ENCODE peak calls at places on chromosome 20, in ten cellular contexts. Q, J, E, O, C, L, F, S, U and Y are unnamed samples.

GRCh38 chr20:31602779-31603441 is 2.2 kb upstream of the ID1 start:
- DNase-seq in L (no peak), F (no peak), U (no peak), O (peak; percentile 65), J (no peak), E (no peak), Q (no peak), S (peak; percentile 93), C (peak; percentile 88), Y (peak; percentile 85)

GRCh38 chr20:50070361-50070760 is 42.6 kb downstream of the UBE2V1 start:
- DNase-seq in C (no peak), E (no peak), F (no peak), S (peak; percentile 24), Q (no peak), L (no peak), J (no peak), O (no peak), U (no peak), Y (no peak)

GRCh38 chr20:64247312-64247627 is 8.3 kb upstream of the PCMTD2 start:
- DNase-seq in L (no peak), Q (peak; percentile 8), U (no peak), S (no peak), E (no peak), C (no peak), O (no peak), F (no peak), J (no peak), Y (no peak)

GRCh38 chr20:53643031-53643832 is 49.6 kb upstream of the ZNF217 start:
- DNase-seq in O (peak; percentile 73), C (peak; percentile 91), Q (peak; percentile 67), F (no peak), E (no peak), L (no peak), S (peak; percentile 93), J (peak; percentile 67), U (peak; percentile 59), Y (peak; percentile 94)

GRCh38 chr20:47287609-47288144 is 68.8 kb downstream of the ZMYND8 start:
- DNase-seq in L (no peak), S (no peak), Q (no peak), C (no peak), O (no peak), J (no peak), U (no peak), F (no peak), E (no peak), Y (no peak)

GRCh38 chr20:17481661-17482060 is 49.5 kb downstream of the BFSP1 start:
- DNase-seq in U (no peak), S (no peak), F (no peak), Q (no peak), E (no peak), J (no peak), L (no peak), O (no peak), C (no peak), Y (no peak)

GRCh38 chr20:62025394-62025793 is 40.3 kb downstream of the TAF4 start:
- DNase-seq in U (no peak), L (no peak), J (no peak), O (no peak), F (no peak), C (no peak), S (no peak), E (no peak), Q (no peak), Y (no peak)

GRCh38 chr20:54228841-54229240 is 21.0 kb downstream of the PFDN4 start:
- DNase-seq in U (no peak), L (no peak), O (no peak), C (peak; percentile 68), J (no peak), Q (peak; percentile 23), S (no peak), E (no peak), F (no peak), Y (peak; percentile 76)

GRCh38 chr20:48157970-48158369 is 372.7 kb upstream of the SULF2 start:
- DNase-seq in U (no peak), S (no peak), F (no peak), J (no peak), L (no peak), O (peak; percentile 42), E (no peak), C (peak; percentile 10), Q (peak; percentile 17), Y (peak; percentile 24)

GRCh38 chr20:9590189-9590588 is 75.8 kb downstream of the LAMP5 start:
- DNase-seq in Q (no peak), J (no peak), E (no peak), U (no peak), C (peak; percentile 93), F (no peak), L (no peak), O (no peak), S (peak; percentile 35), Y (peak; percentile 59)

GRCh38 chr20:2101057-2101934 is at the start of gene STK35:
- DNase-seq in L (no peak), J (peak; percentile 88), Q (peak; percentile 92), O (no peak), E (peak; percentile 87), U (no peak), F (peak; percentile 80), C (peak; percentile 38), S (peak; percentile 87), Y (no peak)

GRCh38 chr20:59413326-59413865 is 113.0 kb downstream of the EDN3 start:
- DNase-seq in Q (no peak), S (no peak), C (no peak), L (no peak), J (no peak), F (no peak), U (no peak), E (peak; percentile 55), O (no peak), Y (no peak)
- H3K4me3 ChIP-seq in Q (no peak overlapping the region), S (no peak overlapping the region), C (no peak overlapping the region), L (no peak overlapping the region), J (no peak overlapping the region), F (no peak overlapping the region), U (no peak overlapping the region), E (no peak overlapping the region), O (no peak overlapping the region), Y (no peak overlapping the region)

GRCh38 chr20:33177866-33178265 is 9.9 kb downstream of the BPIFA2 start:
- DNase-seq in J (no peak), U (no peak), S (no peak), L (no peak), Q (no peak), E (no peak), C (no peak), O (no peak), F (no peak), Y (no peak)

GRCh38 chr20:33180169-33180568 is 12.2 kb downstream of the BPIFA2 start:
- DNase-seq in Q (no peak), E (no peak), U (no peak), F (no peak), O (no peak), S (no peak), L (no peak), C (no peak), J (no peak), Y (no peak)

GRCh38 chr20:33178726-33179125 is 10.8 kb downstream of the BPIFA2 start:
- DNase-seq in O (peak; percentile 77), Q (no peak), U (no peak), E (no peak), F (no peak), J (no peak), L (no peak), C (peak; percentile 13), S (no peak), Y (no peak)

GRCh38 chr20:33183292-33183691 is 15.3 kb downstream of the BPIFA2 start:
- DNase-seq in Q (no peak), S (no peak), U (no peak), J (no peak), O (no peak), C (no peak), L (no peak), E (no peak), F (no peak), Y (no peak)

GRCh38 chr20:33181482-33182093 is 13.6 kb downstream of the BPIFA2 start:
- DNase-seq in J (no peak), U (no peak), E (no peak), F (peak; percentile 61), L (no peak), S (no peak), Q (no peak), C (no peak), O (no peak), Y (no peak)
- TF ChIP-seq CTCF in J (no peak), U (no peak), E (no peak), F (peak; percentile 53), L (no peak), S (no peak), Q (no peak), C (no peak), O (no peak), Y (no peak)

GRCh38 chr20:51096571-51097267 is 73.8 kb upstream of the KCNG1 start:
- DNase-seq in J (no peak), O (no peak), Q (no peak), U (no peak), E (no peak), C (no peak), S (no peak), F (no peak), L (no peak), Y (no peak)

GRCh38 chr20:51095755-51096509 is 73.0 kb upstream of the KCNG1 start:
- DNase-seq in C (no peak), O (no peak), F (no peak), S (no peak), L (no peak), J (no peak), E (no peak), Q (no peak), U (no peak), Y (no peak)

GRCh38 chr20:51092238-51092822 is 69.4 kb upstream of the KCNG1 start:
- DNase-seq in E (no peak), F (no peak), S (no peak), C (no peak), O (no peak), L (no peak), J (no peak), U (no peak), Q (no peak), Y (no peak)

GRCh38 chr20:51093240-51093763 is 70.4 kb upstream of the KCNG1 start:
- DNase-seq in Q (no peak), J (no peak), S (no peak), F (no peak), U (no peak), L (no peak), E (no peak), O (no peak), C (no peak), Y (no peak)

DNA sequence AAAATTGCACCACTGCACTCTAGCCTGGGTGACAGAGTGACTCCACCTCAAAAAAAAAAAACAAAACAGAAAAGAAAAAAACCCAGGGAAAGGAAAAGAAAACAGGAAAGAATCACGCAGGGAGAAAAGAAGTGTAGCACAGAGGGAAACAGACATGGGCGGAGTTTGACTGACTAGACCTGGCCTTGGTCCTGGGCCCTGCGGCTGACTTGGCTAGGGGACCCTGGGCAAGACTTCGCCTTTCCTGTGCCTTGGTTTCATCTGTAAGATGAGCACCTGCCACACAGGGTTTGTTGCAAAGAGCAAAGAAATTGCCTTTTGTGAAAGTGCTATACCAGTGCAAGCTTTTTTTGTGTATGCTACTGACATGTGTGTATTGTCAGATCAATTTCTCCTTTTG is 71.3 kb upstream of the KCNG1 start:
- DNase-seq in U (no peak), E (no peak), L (no peak), J (no peak), S (no peak), F (no peak), Q (no peak), O (no peak), C (no peak), Y (no peak)
- H3K4me3 ChIP-seq in U (no peak overlapping the region), E (no peak overlapping the region), L (no peak overlapping the region), J (no peak overlapping the region), S (no peak overlapping the region), F (no peak overlapping the region), Q (no peak overlapping the region), O (no peak overlapping the region), C (no peak overlapping the region), Y (no peak overlapping the region)

GRCh38 chr20:34955232-34956040 is at the start of the genes GSS and MYH7B:
- DNase-seq in O (peak; percentile 99), F (peak; percentile 100), U (peak; percentile 98), J (peak; percentile 100), C (peak; percentile 87), L (peak; percentile 73), S (peak; percentile 96), Q (peak; percentile 96), E (peak; percentile 96), Y (peak; percentile 95)
- TF ChIP-seq CTCF in O (peak; percentile 61), F (peak; percentile 46), U (no peak), J (peak; percentile 12), C (peak; percentile 55), L (peak; percentile 70), S (peak; percentile 47), Q (peak; percentile 64), E (peak; percentile 61), Y (peak; percentile 41)